ENCODE peak calls at places on chromosomes 11 and 22, in seven cellular contexts. W, O, S, Z, Q, B and D are unnamed samples.
A peak's percentile ranks its signal among the peaks of the same experiment; 100 is the strongest.

GRCh38 chr11:4181780-4182721 is 87.5 kb downstream of the RRM1 start:
- DNase-seq in W (peak; percentile 50), O (peak; percentile 53), S (peak; percentile 78), Z (peak; percentile 28), Q (peak; percentile 43), B (peak; percentile 78), D (peak; percentile 73)

GRCh38 chr22:20637740-20638139 is 130.3 kb downstream of the MED15 start:
- DNase-seq in W (no peak), O (no peak), S (no peak), Z (no peak), Q (no peak), B (no peak), D (no peak)

GRCh38 chr22:42962295-42963230 is 52.4 kb downstream of the PACSIN2 start:
- DNase-seq in W (no peak), O (no peak), S (peak; percentile 74), Z (peak; percentile 35), Q (no peak), B (no peak), D (no peak)

GRCh38 chr22:36286096-36286957 is 33.4 kb downstream of the APOL1 start:
- DNase-seq in W (peak; percentile 57), O (peak; percentile 76), S (peak; percentile 81), Z (peak; percentile 74), Q (peak; percentile 80), B (peak; percentile 87), D (peak; percentile 91)

GRCh38 chr11:125568970-125569912 is at the start of gene EI24:
- DNase-seq in W (peak; percentile 88), O (peak; percentile 92), S (peak; percentile 94), Z (peak; percentile 91), Q (peak; percentile 93), B (peak; percentile 91), D (peak; percentile 95)

GRCh38 chr11:70206226-70206785 is 3.2 kb downstream of the FADD start:
- DNase-seq in W (no peak), O (no peak), S (no peak), Z (no peak), Q (no peak), B (no peak), D (no peak)

GRCh38 chr22:45994516-45995404 is 17.8 kb upstream of the WNT7B start:
- DNase-seq in W (peak; percentile 52), O (peak; percentile 80), S (peak; percentile 91), Z (peak; percentile 64), Q (peak; percentile 49), B (peak; percentile 82), D (peak; percentile 96)

GRCh38 chr22:35914665-35915476 is 113.8 kb downstream of the RBFOX2 start:
- DNase-seq in W (peak; percentile 82), O (no peak), S (no peak), Z (peak; percentile 88), Q (peak; percentile 88), B (no peak), D (peak; percentile 55)

GRCh38 chr11:42315267-42315666 is 855.8 kb upstream of the LRRC4C start:
- DNase-seq in W (peak; percentile 10), O (no peak), S (no peak), Z (no peak), Q (peak; percentile 14), B (no peak), D (no peak)

GRCh38 chr11:26753738-26754504 is 32.1 kb upstream of the SLC5A12 start:
- DNase-seq in W (peak; percentile 62), O (peak; percentile 10), S (no peak), Z (peak; percentile 81), Q (peak; percentile 82), B (no peak), D (peak; percentile 33)

GRCh38 chr11:107898270-107898669 is 30.0 kb upstream of the RAB39A start:
- DNase-seq in W (peak; percentile 38), O (no peak), S (no peak), Z (peak; percentile 62), Q (peak; percentile 59), B (peak; percentile 48), D (peak; percentile 6)

GRCh38 chr11:10539339-10539738 is 1.6 kb downstream of the RNF141 start:
- DNase-seq in W (no peak), O (no peak), S (no peak), Z (no peak), Q (no peak), B (no peak), D (no peak)

GRCh38 chr11:61498767-61499341 is 9.7 kb upstream of the LRRC10B start:
- DNase-seq in W (no peak), O (no peak), S (no peak), Z (no peak), Q (no peak), B (no peak), D (no peak)

GRCh38 chr11:102312656-102313055 is 4.6 kb upstream of the BIRC3 start:
- DNase-seq in W (no peak), O (no peak), S (no peak), Z (peak; percentile 21), Q (peak; percentile 65), B (no peak), D (no peak)

GRCh38 chr11:9639985-9640384 is 23.9 kb upstream of the SWAP70 start:
- DNase-seq in W (no peak), O (no peak), S (no peak), Z (no peak), Q (no peak), B (no peak), D (no peak)

GRCh38 chr22:32482708-32483107 is 8.1 kb downstream of the FBXO7 start:
- DNase-seq in W (no peak), O (no peak), S (no peak), Z (no peak), Q (peak; percentile 5), B (peak; percentile 37), D (no peak)

GRCh38 chr11:111378773-111379499 is at the start of gene POU2AF1:
- DNase-seq in W (peak; percentile 73), O (peak; percentile 89), S (peak; percentile 53), Z (peak; percentile 36), Q (peak; percentile 34), B (peak; percentile 71), D (no peak)

GRCh38 chr11:101914349-101914736 is 467 bp upstream of the CEP126 start:
- DNase-seq in W (no peak), O (no peak), S (no peak), Z (peak; percentile 64), Q (peak; percentile 57), B (no peak), D (no peak)

GRCh38 chr22:33188316-33188715 is 130.1 kb upstream of the SYN3 start:
- DNase-seq in W (no peak), O (no peak), S (no peak), Z (no peak), Q (no peak), B (no peak), D (no peak)

GRCh38 chr11:131129474-131129873 is 213.2 kb upstream of the SNX19 start:
- DNase-seq in W (no peak), O (no peak), S (no peak), Z (no peak), Q (no peak), B (no peak), D (no peak)

GRCh38 chr11:117820071-117820470 is 4.5 kb downstream of the FXYD2 start:
- DNase-seq in W (no peak), O (no peak), S (peak; percentile 80), Z (no peak), Q (no peak), B (no peak), D (no peak)

GRCh38 chr11:103806130-103806900 is 230.1 kb upstream of the DDI1 start:
- DNase-seq in W (no peak), O (no peak), S (no peak), Z (peak; percentile 79), Q (peak; percentile 92), B (no peak), D (no peak)

GRCh38 chr22:49544286-49544685 is 283.4 kb downstream of the BRD1 start:
- DNase-seq in W (no peak), O (no peak), S (no peak), Z (no peak), Q (no peak), B (no peak), D (no peak)

GRCh38 chr11:61827573-61828378 is at the start of gene FADS2:
- DNase-seq in W (peak; percentile 51), O (peak; percentile 96), S (peak; percentile 73), Z (peak; percentile 90), Q (peak; percentile 98), B (peak; percentile 94), D (peak; percentile 93)

GRCh38 chr22:28600546-28601143 is 79.0 kb downstream of the TTC28 start:
- DNase-seq in W (peak; percentile 16), O (peak; percentile 21), S (no peak), Z (peak; percentile 67), Q (peak; percentile 76), B (peak; percentile 40), D (no peak)

GRCh38 chr11:76206327-76207081 is at the start of gene WNT11:
- DNase-seq in W (peak; percentile 38), O (no peak), S (peak; percentile 88), Z (no peak), Q (peak; percentile 12), B (peak; percentile 72), D (peak; percentile 38)

GRCh38 chr11:32434387-32435151 is 770 bp downstream of the WT1 start:
- DNase-seq in W (no peak), O (no peak), S (no peak), Z (no peak), Q (no peak), B (peak; percentile 48), D (peak; percentile 42)
- TF ChIP-seq CTCF in W (no peak), O (no peak), S (no peak), Z (no peak), Q (no peak), B (peak; percentile 16), D (no peak)

GRCh38 chr22:24086310-24086709 is 75.2 kb downstream of the CABIN1 start:
- DNase-seq in W (no peak), O (no peak), S (no peak), Z (no peak), Q (no peak), B (no peak), D (no peak)
- TF ChIP-seq CTCF in W (no peak), O (no peak), S (no peak), Z (no peak), Q (no peak), B (no peak), D (no peak)

GRCh38 chr22:44042822-44043221 is 18.7 kb downstream of the PARVB start:
- DNase-seq in W (no peak), O (no peak), S (no peak), Z (peak; percentile 61), Q (peak; percentile 33), B (no peak), D (no peak)
- TF ChIP-seq CTCF in W (no peak), O (no peak), S (no peak), Z (no peak), Q (no peak), B (no peak), D (no peak)

GRCh38 chr11:85809191-85809590 is 1.8 kb downstream of the SYTL2 start:
- DNase-seq in W (no peak), O (no peak), S (no peak), Z (no peak), Q (no peak), B (no peak), D (no peak)

GRCh38 chr11:85810521-85810870 is 445 bp downstream of the SYTL2 start:
- DNase-seq in W (no peak), O (no peak), S (peak; percentile 59), Z (no peak), Q (no peak), B (no peak), D (peak; percentile 15)

GRCh38 chr11:85811624-85812023 is 683 bp upstream of the SYTL2 start:
- DNase-seq in W (no peak), O (no peak), S (peak; percentile 43), Z (no peak), Q (no peak), B (no peak), D (no peak)

GRCh38 chr11:85810871-85811611 is at the start of gene SYTL2:
- DNase-seq in W (peak; percentile 64), O (no peak), S (peak; percentile 93), Z (peak; percentile 51), Q (peak; percentile 50), B (peak; percentile 66), D (peak; percentile 64)

GRCh38 chr11:85809881-85810280 is 1.1 kb downstream of the SYTL2 start:
- DNase-seq in W (no peak), O (no peak), S (peak; percentile 58), Z (no peak), Q (no peak), B (no peak), D (peak; percentile 38)
- TF ChIP-seq CTCF in W (no peak), O (no peak), S (no peak), Z (peak; percentile 43), Q (peak; percentile 49), B (no peak), D (no peak)